ENCODE peak calls at places on chromosomes 3 and 15, in ten cellular contexts. One of them, this sample, is unnamed.

GRCh38 chr3:44355634-44356033 is 17.1 kb downstream of the TCAIM start:
- DNase-seq in uterus: no peak
- DNase-seq in SK-N-SH: no peak
- DNase-seq in mucosa of descending colon: no peak
- DNase-seq in esophagus squamous epithelium: no peak
- DNase-seq in adrenal gland: peak; percentile 44
- DNase-seq in heart right ventricle: no peak
- DNase-seq in PC-3: peak; percentile 60
- DNase-seq in HCT116: no peak
- DNase-seq in IMR-90: peak; percentile 91
- DNase-seq in this sample: peak; percentile 66

GRCh38 chr3:155890671-155891190 is 20.3 kb downstream of the GMPS start:
- DNase-seq in SK-N-SH: peak; percentile 17
- DNase-seq in esophagus squamous epithelium: no peak
- DNase-seq in mucosa of descending colon: no peak
- DNase-seq in IMR-90: peak; percentile 53
- DNase-seq in uterus: no peak
- DNase-seq in adrenal gland: no peak
- DNase-seq in heart right ventricle: no peak
- DNase-seq in PC-3: peak; percentile 14
- DNase-seq in HCT116: no peak
- DNase-seq in this sample: peak; percentile 18

GRCh38 chr3:65532164-65532563 is 506.6 kb downstream of the MAGI1 start:
- DNase-seq in IMR-90: no peak
- DNase-seq in uterus: no peak
- DNase-seq in HCT116: no peak
- DNase-seq in heart right ventricle: no peak
- DNase-seq in mucosa of descending colon: no peak
- DNase-seq in SK-N-SH: no peak
- DNase-seq in esophagus squamous epithelium: no peak
- DNase-seq in adrenal gland: no peak
- DNase-seq in PC-3: no peak
- DNase-seq in this sample: no peak

GRCh38 chr3:169613053-169613803 is 50.3 kb downstream of the MECOM start:
- DNase-seq in IMR-90: no peak
- DNase-seq in uterus: no peak
- DNase-seq in SK-N-SH: no peak
- DNase-seq in adrenal gland: no peak
- DNase-seq in PC-3: peak; percentile 78
- DNase-seq in mucosa of descending colon: no peak
- DNase-seq in HCT116: no peak
- DNase-seq in heart right ventricle: no peak
- DNase-seq in esophagus squamous epithelium: no peak
- DNase-seq in this sample: no peak

GRCh38 chr3:111848778-111849177 is 10.3 kb upstream of the PHLDB2 start:
- DNase-seq in HCT116: no peak
- DNase-seq in adrenal gland: no peak
- DNase-seq in mucosa of descending colon: no peak
- DNase-seq in uterus: no peak
- DNase-seq in PC-3: peak; percentile 89
- DNase-seq in IMR-90: no peak
- DNase-seq in esophagus squamous epithelium: no peak
- DNase-seq in heart right ventricle: no peak
- DNase-seq in SK-N-SH: no peak
- DNase-seq in this sample: no peak

GRCh38 chr15:65952425-65953053 is 83.2 kb downstream of the RAB11A start:
- DNase-seq in PC-3: peak; percentile 48
- DNase-seq in adrenal gland: peak; percentile 30
- DNase-seq in esophagus squamous epithelium: no peak
- DNase-seq in IMR-90: peak; percentile 65
- DNase-seq in heart right ventricle: no peak
- DNase-seq in uterus: no peak
- DNase-seq in SK-N-SH: no peak
- DNase-seq in mucosa of descending colon: peak; percentile 54
- DNase-seq in HCT116: no peak
- DNase-seq in this sample: no peak

GRCh38 chr3:99895706-99896441 is 78.2 kb downstream of the CMSS1 start:
- DNase-seq in esophagus squamous epithelium: no peak
- DNase-seq in SK-N-SH: no peak
- DNase-seq in mucosa of descending colon: no peak
- DNase-seq in adrenal gland: no peak
- DNase-seq in IMR-90: peak; percentile 95
- DNase-seq in PC-3: peak; percentile 94
- DNase-seq in heart right ventricle: no peak
- DNase-seq in HCT116: peak; percentile 37
- DNase-seq in uterus: no peak
- DNase-seq in this sample: peak; percentile 62

GRCh38 chr3:197173620-197174019 is 124.8 kb downstream of the DLG1 start:
- DNase-seq in uterus: no peak
- DNase-seq in adrenal gland: no peak
- DNase-seq in HCT116: no peak
- DNase-seq in IMR-90: no peak
- DNase-seq in mucosa of descending colon: no peak
- DNase-seq in esophagus squamous epithelium: no peak
- DNase-seq in PC-3: no peak
- DNase-seq in heart right ventricle: no peak
- DNase-seq in SK-N-SH: no peak
- DNase-seq in this sample: no peak

GRCh38 chr15:83200162-83200561 is 7.5 kb downstream of the HDGFL3 start:
- DNase-seq in uterus: no peak
- DNase-seq in esophagus squamous epithelium: no peak
- DNase-seq in HCT116: no peak
- DNase-seq in heart right ventricle: no peak
- DNase-seq in mucosa of descending colon: no peak
- DNase-seq in IMR-90: peak; percentile 78
- DNase-seq in SK-N-SH: no peak
- DNase-seq in adrenal gland: no peak
- DNase-seq in PC-3: no peak
- DNase-seq in this sample: no peak

GRCh38 chr3:32820430-32820829 is 2.6 kb downstream of the TRIM71 start:
- DNase-seq in adrenal gland: no peak
- DNase-seq in SK-N-SH: no peak
- DNase-seq in esophagus squamous epithelium: no peak
- DNase-seq in uterus: no peak
- DNase-seq in HCT116: no peak
- DNase-seq in heart right ventricle: no peak
- DNase-seq in IMR-90: no peak
- DNase-seq in PC-3: no peak
- DNase-seq in mucosa of descending colon: no peak
- DNase-seq in this sample: no peak

GRCh38 chr15:52233405-52233804 is 42.2 kb upstream of the GNB5 start:
- DNase-seq in IMR-90: peak; percentile 12
- DNase-seq in SK-N-SH: no peak
- DNase-seq in adrenal gland: no peak
- DNase-seq in uterus: no peak
- DNase-seq in PC-3: no peak
- DNase-seq in heart right ventricle: no peak
- DNase-seq in esophagus squamous epithelium: no peak
- DNase-seq in mucosa of descending colon: no peak
- DNase-seq in HCT116: no peak
- DNase-seq in this sample: no peak
- H3K4me3 ChIP-seq in IMR-90: no peak overlapping the region
- H3K4me3 ChIP-seq in SK-N-SH: no peak overlapping the region
- H3K4me3 ChIP-seq in adrenal gland: no peak overlapping the region
- H3K4me3 ChIP-seq in uterus: no peak overlapping the region
- H3K4me3 ChIP-seq in PC-3: no peak overlapping the region
- H3K4me3 ChIP-seq in heart right ventricle: no peak overlapping the region
- H3K4me3 ChIP-seq in esophagus squamous epithelium: no peak overlapping the region
- H3K4me3 ChIP-seq in mucosa of descending colon: no peak overlapping the region
- H3K4me3 ChIP-seq in HCT116: no peak overlapping the region
- H3K4me3 ChIP-seq in this sample: no peak overlapping the region

DNA sequence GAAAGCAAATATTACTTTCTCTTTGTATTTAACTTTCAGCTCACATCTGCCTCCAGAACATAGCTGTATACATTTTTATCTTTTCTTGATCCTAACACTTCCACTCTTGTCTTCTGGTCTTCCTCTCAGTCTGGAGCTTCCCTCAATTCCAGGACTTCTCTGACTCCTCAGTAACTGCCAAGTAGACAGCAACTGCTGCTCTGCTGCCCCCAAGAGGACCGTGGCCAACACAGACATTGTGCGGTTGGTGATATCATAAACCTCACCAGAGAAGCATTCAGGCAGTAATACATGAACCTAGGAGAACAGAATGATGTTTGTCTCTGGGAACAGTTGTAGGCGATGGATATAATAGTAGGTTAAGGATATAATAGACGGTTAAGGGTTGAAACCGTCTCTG is 45.2 kb upstream of the FGF12 start:
- DNase-seq in HCT116: peak; percentile 12
- DNase-seq in PC-3: peak; percentile 70
- DNase-seq in IMR-90: peak; percentile 18
- DNase-seq in heart right ventricle: peak; percentile 42
- DNase-seq in uterus: no peak
- DNase-seq in adrenal gland: peak; percentile 20
- DNase-seq in esophagus squamous epithelium: no peak
- DNase-seq in mucosa of descending colon: peak; percentile 4
- DNase-seq in SK-N-SH: peak; percentile 25
- DNase-seq in this sample: no peak
- TF ChIP-seq CTCF in HCT116: peak; percentile 44
- TF ChIP-seq CTCF in PC-3: peak; percentile 88
- TF ChIP-seq CTCF in IMR-90: peak; percentile 41
- TF ChIP-seq CTCF in heart right ventricle: peak; percentile 57
- TF ChIP-seq CTCF in uterus: no peak
- TF ChIP-seq CTCF in adrenal gland: no peak
- TF ChIP-seq CTCF in esophagus squamous epithelium: no peak
- TF ChIP-seq CTCF in mucosa of descending colon: no peak
- TF ChIP-seq CTCF in SK-N-SH: peak; percentile 52
- TF ChIP-seq CTCF in this sample: peak; percentile 55

GRCh38 chr3:120299403-120299802 is 14.4 kb upstream of the GPR156 start:
- DNase-seq in adrenal gland: no peak
- DNase-seq in heart right ventricle: no peak
- DNase-seq in uterus: no peak
- DNase-seq in PC-3: peak; percentile 37
- DNase-seq in HCT116: no peak
- DNase-seq in mucosa of descending colon: no peak
- DNase-seq in SK-N-SH: no peak
- DNase-seq in esophagus squamous epithelium: no peak
- DNase-seq in IMR-90: no peak
- DNase-seq in this sample: no peak

GRCh38 chr3:120302361-120302760 is 17.3 kb upstream of the GPR156 start:
- DNase-seq in PC-3: no peak
- DNase-seq in SK-N-SH: no peak
- DNase-seq in mucosa of descending colon: no peak
- DNase-seq in HCT116: no peak
- DNase-seq in adrenal gland: peak; percentile 69
- DNase-seq in IMR-90: peak; percentile 5
- DNase-seq in uterus: no peak
- DNase-seq in esophagus squamous epithelium: no peak
- DNase-seq in heart right ventricle: no peak
- DNase-seq in this sample: no peak

GRCh38 chr3:120304569-120305090 is 19.6 kb upstream of the GPR156 start:
- DNase-seq in SK-N-SH: no peak
- DNase-seq in adrenal gland: no peak
- DNase-seq in mucosa of descending colon: no peak
- DNase-seq in HCT116: no peak
- DNase-seq in uterus: no peak
- DNase-seq in esophagus squamous epithelium: no peak
- DNase-seq in IMR-90: no peak
- DNase-seq in PC-3: peak; percentile 31
- DNase-seq in heart right ventricle: no peak
- DNase-seq in this sample: no peak

GRCh38 chr3:120300971-120301370 is 15.9 kb upstream of the GPR156 start:
- DNase-seq in heart right ventricle: no peak
- DNase-seq in PC-3: peak; percentile 12
- DNase-seq in adrenal gland: no peak
- DNase-seq in SK-N-SH: no peak
- DNase-seq in IMR-90: no peak
- DNase-seq in esophagus squamous epithelium: no peak
- DNase-seq in uterus: no peak
- DNase-seq in mucosa of descending colon: no peak
- DNase-seq in HCT116: no peak
- DNase-seq in this sample: no peak

DNA sequence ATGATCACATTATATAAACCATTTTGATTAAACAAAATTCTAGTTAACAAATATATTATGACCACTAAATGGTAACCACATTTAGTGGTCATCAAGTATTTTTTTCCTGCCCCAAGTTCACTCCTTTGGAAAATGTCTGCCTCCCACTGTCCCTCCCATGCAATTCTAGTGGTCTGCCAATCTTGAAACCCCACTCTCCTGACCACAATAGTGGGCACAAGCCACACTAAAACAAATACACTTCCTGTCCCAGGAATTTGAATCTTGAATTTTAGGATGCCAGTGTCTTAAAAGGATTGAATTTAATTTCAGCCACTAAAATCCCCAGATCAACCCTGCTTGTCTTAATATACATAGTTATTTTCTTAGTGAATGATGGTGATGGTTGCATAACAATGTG is 14.0 kb upstream of the GPR156 start:
- DNase-seq in IMR-90: no peak
- DNase-seq in mucosa of descending colon: no peak
- DNase-seq in PC-3: no peak
- DNase-seq in uterus: no peak
- DNase-seq in heart right ventricle: no peak
- DNase-seq in HCT116: no peak
- DNase-seq in SK-N-SH: no peak
- DNase-seq in adrenal gland: no peak
- DNase-seq in esophagus squamous epithelium: no peak
- DNase-seq in this sample: no peak
- H3K9me3 ChIP-seq in IMR-90: no peaks in the 10 kb centered on the region
- H3K9me3 ChIP-seq in mucosa of descending colon: no peaks in the 10 kb centered on the region
- H3K9me3 ChIP-seq in PC-3: no peaks in the 10 kb centered on the region
- H3K9me3 ChIP-seq in uterus: no peaks in the 10 kb centered on the region
- H3K9me3 ChIP-seq in heart right ventricle: peaks cover 6% of the 10 kb centered on the region
- H3K9me3 ChIP-seq in HCT116: no peaks in the 10 kb centered on the region
- H3K9me3 ChIP-seq in SK-N-SH: no peaks in the 10 kb centered on the region
- H3K9me3 ChIP-seq in adrenal gland: no peaks in the 10 kb centered on the region
- H3K9me3 ChIP-seq in esophagus squamous epithelium: peaks cover 7% of the 10 kb centered on the region
- H3K9me3 ChIP-seq in this sample: no peaks in the 10 kb centered on the region

GRCh38 chr3:184317201-184317600 is 2.8 kb downstream of the EIF4G1 start:
- DNase-seq in uterus: no peak
- DNase-seq in PC-3: no peak
- DNase-seq in heart right ventricle: no peak
- DNase-seq in IMR-90: no peak
- DNase-seq in HCT116: no peak
- DNase-seq in mucosa of descending colon: no peak
- DNase-seq in adrenal gland: no peak
- DNase-seq in esophagus squamous epithelium: no peak
- DNase-seq in SK-N-SH: no peak
- DNase-seq in this sample: no peak
- H3K4me3 ChIP-seq in uterus: no peak overlapping the region
- H3K4me3 ChIP-seq in PC-3: peak overlapping the region; percentile 100
- H3K4me3 ChIP-seq in heart right ventricle: peak overlapping the region; percentile 85
- H3K4me3 ChIP-seq in IMR-90: peak overlapping the region; percentile 91
- H3K4me3 ChIP-seq in HCT116: no peak overlapping the region
- H3K4me3 ChIP-seq in mucosa of descending colon: no peak overlapping the region
- H3K4me3 ChIP-seq in adrenal gland: peak overlapping the region; percentile 95
- H3K4me3 ChIP-seq in esophagus squamous epithelium: no peak overlapping the region
- H3K4me3 ChIP-seq in SK-N-SH: peak overlapping the region; percentile 70
- H3K4me3 ChIP-seq in this sample: peak overlapping the region; percentile 90

This sample was measured in AG04450.